ENCODE peak calls at places on chromosomes 3 and 15, in five cellular contexts. One of them, this sample, is unnamed.

GRCh38 chr3:148379763-148380162 is 317.9 kb upstream of the AGTR1 start:
- DNase-seq in lower leg skin: no peak
- DNase-seq in NCI-H2081 treated with DMSO at 0.1 percent for 48 hours: peak; percentile 12
- DNase-seq in sigmoid colon: no peak
- DNase-seq in tibial artery: no peak
- DNase-seq in this sample: no peak

GRCh38 chr3:185152433-185153169 is at the start of gene C3orf70:
- DNase-seq in lower leg skin: no peak
- DNase-seq in NCI-H2081 treated with DMSO at 0.1 percent for 48 hours: no peak
- DNase-seq in sigmoid colon: peak; percentile 85
- DNase-seq in tibial artery: peak; percentile 84
- DNase-seq in this sample: peak; percentile 61

GRCh38 chr3:132911741-132912415 is 126.3 kb upstream of the TMEM108 start:
- DNase-seq in lower leg skin: no peak
- DNase-seq in NCI-H2081 treated with DMSO at 0.1 percent for 48 hours: no peak
- DNase-seq in sigmoid colon: no peak
- DNase-seq in tibial artery: no peak
- DNase-seq in this sample: no peak

GRCh38 chr3:8972614-8973013 is 9.3 kb upstream of the RAD18 start:
- DNase-seq in lower leg skin: no peak
- DNase-seq in NCI-H2081 treated with DMSO at 0.1 percent for 48 hours: no peak
- DNase-seq in sigmoid colon: no peak
- DNase-seq in tibial artery: no peak
- DNase-seq in this sample: no peak

GRCh38 chr15:59420986-59421618 is 16.9 kb upstream of the FAM81A start:
- DNase-seq in lower leg skin: no peak
- DNase-seq in NCI-H2081 treated with DMSO at 0.1 percent for 48 hours: no peak
- DNase-seq in sigmoid colon: no peak
- DNase-seq in tibial artery: no peak
- DNase-seq in this sample: no peak

GRCh38 chr3:14410501-14411165 is 8.2 kb downstream of the SLC6A6 start:
- DNase-seq in lower leg skin: no peak
- DNase-seq in NCI-H2081 treated with DMSO at 0.1 percent for 48 hours: no peak
- DNase-seq in sigmoid colon: no peak
- DNase-seq in tibial artery: no peak
- DNase-seq in this sample: peak; percentile 75

GRCh38 chr15:81492303-81492702 is 118.3 kb upstream of the TMC3 start:
- DNase-seq in lower leg skin: no peak
- DNase-seq in NCI-H2081 treated with DMSO at 0.1 percent for 48 hours: peak; percentile 38
- DNase-seq in sigmoid colon: no peak
- DNase-seq in tibial artery: no peak
- DNase-seq in this sample: no peak

GRCh38 chr3:117756580-117756979 is 1047.0 kb downstream of the TUSC7 start:
- DNase-seq in lower leg skin: no peak
- DNase-seq in NCI-H2081 treated with DMSO at 0.1 percent for 48 hours: no peak
- DNase-seq in sigmoid colon: no peak
- DNase-seq in tibial artery: no peak
- DNase-seq in this sample: no peak

GRCh38 chr3:71117572-71118247 is 465.8 kb downstream of the FOXP1 start:
- DNase-seq in lower leg skin: no peak
- DNase-seq in NCI-H2081 treated with DMSO at 0.1 percent for 48 hours: no peak
- DNase-seq in sigmoid colon: no peak
- DNase-seq in tibial artery: no peak
- DNase-seq in this sample: no peak

GRCh38 chr15:78931439-78931981 is 13.3 kb downstream of the CTSH start:
- DNase-seq in lower leg skin: no peak
- DNase-seq in NCI-H2081 treated with DMSO at 0.1 percent for 48 hours: no peak
- DNase-seq in sigmoid colon: no peak
- DNase-seq in tibial artery: peak; percentile 65
- DNase-seq in this sample: no peak

GRCh38 chr3:110881069-110881468 is 190.5 kb upstream of the NECTIN3 start:
- DNase-seq in lower leg skin: peak; percentile 24
- DNase-seq in NCI-H2081 treated with DMSO at 0.1 percent for 48 hours: peak; percentile 69
- DNase-seq in sigmoid colon: peak; percentile 87
- DNase-seq in tibial artery: no peak
- DNase-seq in this sample: no peak